ENCODE peak calls at places on chromosomes 16 and 17, in four cellular contexts. W is substantia nigra; K is upper lobe of right lung; D is stimulated activated CD8-positive, alpha-beta memory T cell treated with anti-CD3 and anti-CD28 coated beads, Interleukin-15, amount 100 ng/mL, for 24 hours. F is an unnamed sample.

GRCh38 chr17:12485361-12485911 is 180.3 kb upstream of the MYOCD start:
- DNase-seq in W (no peak), K (no peak), D (no peak), F (no peak)

GRCh38 chr16:52569296-52569695 is 22.4 kb upstream of the TOX3 start:
- DNase-seq in W (no peak), K (no peak), D (no peak), F (no peak)

GRCh38 chr16:80743772-80744171 is 60.6 kb downstream of the CDYL2 start:
- DNase-seq in W (no peak), K (no peak), D (no peak), F (no peak)

GRCh38 chr17:58756246-58757161 is 850 bp downstream of the PPM1E start:
- DNase-seq in W (no peak), K (no peak), D (no peak), F (no peak)

GRCh38 chr16:28834873-28835863 is 11.0 kb downstream of the TUFM start:
- DNase-seq in W (no peak), K (no peak), D (no peak), F (no peak)

GRCh38 chr16:49767414-49767813 is 88.5 kb downstream of the ZNF423 start:
- DNase-seq in W (no peak), K (no peak), D (no peak), F (no peak)

GRCh38 chr17:76268015-76268749 is 3.0 kb downstream of the UBALD2 start:
- DNase-seq in W (peak; percentile 72), K (peak; percentile 91), D (peak; percentile 44), F (no peak)

GRCh38 chr16:89098767-89099430 is 5.2 kb downstream of the ACSF3 start:
- DNase-seq in W (no peak), K (no peak), D (no peak), F (no peak)

GRCh38 chr16:69273009-69273408 is 38.1 kb upstream of the VPS4A start:
- DNase-seq in W (no peak), K (no peak), D (no peak), F (no peak)